ENCODE peak calls at places on chromosomes 6 and 20, in nine cellular contexts. J is OCI-LY7, A is PC-3, M is K562, F is fibroblast of lung, G is GM23338, D is neural progenitor cell, Q is IMR-90, Z is hepatocyte. R is an unnamed sample.

GRCh38 chr20:57222631-57222950 is 43.9 kb downstream of the BMP7 start:
- DNase-seq in D (no peak), M (no peak), A (peak), G (no peak), Z (no peak), Q (no peak), F (no peak), J (no peak), R (no peak)

GRCh38 chr20:53871541-53871940 is 198.9 kb downstream of the BCAS1 start:
- DNase-seq in M (no peak), Q (no peak), D (no peak), J (no peak), G (no peak), A (no peak), F (no peak), Z (no peak), R (no peak)

GRCh38 chr20:38275815-38276550 is 15.4 kb upstream of the KIAA1755 start:
- DNase-seq in Q (peak), A (peak), F (peak), J (no peak), G (no peak), Z (no peak), D (no peak), M (no peak), R (no peak)

GRCh38 chr6:147752686-147753418 is 244.4 kb downstream of the SAMD5 start:
- DNase-seq in F (no peak), Q (peak), D (no peak), Z (peak), G (no peak), J (no peak), A (no peak), M (no peak), R (no peak)

GRCh38 chr6:107618672-107619071 is 128.8 kb downstream of the SOBP start:
- DNase-seq in Z (no peak), A (no peak), G (peak), M (no peak), D (no peak), Q (no peak), F (no peak), J (peak), R (no peak)

GRCh38 chr20:60999256-60999655 is 252.8 kb upstream of the CDH4 start:
- DNase-seq in A (no peak), F (peak), G (no peak), Q (no peak), M (no peak), Z (no peak), D (no peak), J (no peak), R (no peak)

GRCh38 chr6:150144294-150144868 is 1.5 kb downstream of the PPP1R14C start:
- DNase-seq in Q (no peak), Z (no peak), M (no peak), G (no peak), A (peak), D (no peak), J (no peak), F (no peak), R (no peak)

GRCh38 chr6:112951829-112952228 is 604.7 kb downstream of the RFPL4B start:
- DNase-seq in Q (no peak), D (no peak), M (no peak), G (no peak), F (peak), A (peak), Z (no peak), J (no peak), R (no peak)

GRCh38 chr6:25370175-25371036 is 91.2 kb downstream of the CARMIL1 start:
- DNase-seq in A (no peak), G (no peak), Z (no peak), M (no peak), D (no peak), F (no peak), Q (no peak), J (no peak), R (peak)

GRCh38 chr6:12241493-12242214 is 48.5 kb upstream of the EDN1 start:
- DNase-seq in J (no peak), Q (no peak), F (no peak), Z (peak), G (no peak), M (no peak), D (no peak), A (no peak), R (no peak)

GRCh38 chr6:40904583-40905194 is 134.3 kb downstream of the UNC5CL start:
- DNase-seq in A (peak), J (no peak), D (no peak), Z (no peak), Q (no peak), G (no peak), M (no peak), F (no peak), R (no peak)

GRCh38 chr6:118408863-118409262 is 139.2 kb upstream of the PLN start:
- DNase-seq in F (no peak), Q (no peak), J (no peak), D (no peak), A (no peak), M (peak), Z (no peak), G (peak), R (no peak)

GRCh38 chr6:29965873-29966601 is 23.7 kb downstream of the HLA-A start:
- DNase-seq in G (peak), A (peak), J (peak), Z (peak), M (peak), Q (peak), D (peak), F (peak), R (peak)

GRCh38 chr6:139711714-139712585 is 337.5 kb upstream of the CITED2 start:
- DNase-seq in M (no peak), Q (peak), A (peak), D (no peak), J (no peak), F (peak), Z (no peak), G (no peak), R (no peak)

GRCh38 chr20:57834306-57834863 is 124.6 kb upstream of the PMEPA1 start:
- DNase-seq in G (no peak), J (no peak), A (no peak), Q (no peak), M (no peak), D (no peak), F (no peak), Z (no peak), R (no peak)

GRCh38 chr6:150001295-150001990 is 23.9 kb downstream of the RAET1L start:
- DNase-seq in G (no peak), M (no peak), Z (no peak), F (no peak), A (no peak), J (no peak), D (no peak), Q (no peak), R (no peak)

DNA sequence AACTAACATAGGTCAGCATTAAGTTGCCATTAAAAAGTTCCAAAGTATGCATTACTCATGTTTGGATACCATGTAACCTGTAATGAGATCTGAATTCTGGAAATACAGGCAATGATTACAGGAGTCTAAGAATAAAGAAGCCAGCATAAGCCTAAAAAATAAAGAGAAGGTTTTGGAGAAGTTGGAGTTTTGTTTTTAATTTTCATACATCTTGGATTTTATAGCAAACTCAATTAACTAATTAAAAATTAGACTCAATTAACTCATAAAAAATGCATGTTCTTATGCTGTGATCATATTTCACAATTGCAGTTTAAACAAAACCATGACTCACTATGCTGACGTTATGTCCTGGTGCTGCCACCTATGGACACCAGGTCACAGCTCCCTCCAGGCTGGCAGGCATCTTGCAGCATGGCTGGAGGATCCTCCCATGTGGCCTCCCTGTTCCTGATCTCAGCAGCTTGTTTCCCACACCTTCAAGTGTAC is 648.8 kb upstream of the AGPAT4 start:
- DNase-seq in Z (peak), F (peak), G (peak), Q (peak), M (peak), J (peak), D (peak), A (peak), R (peak)
- TF ChIP-seq CTCF in Z (peak), F (peak), G (peak), Q (no peak), M (peak), J (peak), D (peak), A (peak), R (peak)

GRCh38 chr6:90355965-90356364 is 59.3 kb upstream of the BACH2 start:
- DNase-seq in Q (no peak), J (no peak), G (peak), Z (no peak), F (no peak), A (no peak), M (no peak), D (peak), R (no peak)
- H2AFZ ChIP-seq in Q (peak), J (no peak), G (peak), Z (no peak), F (peak), A (no peak), M (peak), D (peak), R (no peak)

GRCh38 chr20:24388828-24389325 is 80.6 kb upstream of the SYNDIG1 start:
- DNase-seq in F (no peak), D (no peak), Z (no peak), A (no peak), Q (no peak), J (no peak), M (no peak), G (no peak), R (no peak)
- H3K4me2 ChIP-seq in F (no peak), D (no peak), Z (no peak), A (no peak), Q (no peak), J (no peak), M (no peak), G (no peak), R (no peak)

GRCh38 chr6:85479221-85479620 is 29.3 kb downstream of the NT5E start:
- DNase-seq in M (no peak), D (no peak), J (no peak), Z (no peak), A (no peak), Q (peak), F (no peak), G (no peak), R (no peak)

GRCh38 chr6:85483861-85484260 is 34.0 kb downstream of the NT5E start:
- DNase-seq in A (no peak), Z (no peak), D (no peak), Q (no peak), M (no peak), G (no peak), J (no peak), F (no peak), R (no peak)

GRCh38 chr6:85484941-85485340 is 35.1 kb downstream of the NT5E start:
- DNase-seq in G (no peak), Q (no peak), F (peak), Z (no peak), M (no peak), D (no peak), J (no peak), A (no peak), R (no peak)

GRCh38 chr6:85482206-85483040 is 32.5 kb downstream of the NT5E start:
- DNase-seq in G (no peak), A (no peak), J (no peak), M (no peak), D (no peak), Z (no peak), Q (no peak), F (no peak), R (no peak)

GRCh38 chr6:85483041-85483700 is 33.3 kb downstream of the NT5E start:
- DNase-seq in F (peak), M (peak), D (peak), Q (peak), A (peak), G (peak), J (peak), Z (peak), R (peak)
- TF ChIP-seq CTCF in F (peak), M (peak), D (peak), Q (peak), A (peak), G (peak), J (peak), Z (peak), R (peak)

GRCh38 chr6:56106231-56106630 is 141.1 kb downstream of the COL21A1 start:
- DNase-seq in Q (no peak), D (no peak), Z (no peak), F (no peak), M (no peak), J (no peak), A (no peak), G (no peak), R (no peak)
- H2AFZ ChIP-seq in Q (no peak), D (no peak), Z (no peak), F (no peak), M (no peak), J (no peak), A (no peak), G (no peak), R (no peak)

DNA sequence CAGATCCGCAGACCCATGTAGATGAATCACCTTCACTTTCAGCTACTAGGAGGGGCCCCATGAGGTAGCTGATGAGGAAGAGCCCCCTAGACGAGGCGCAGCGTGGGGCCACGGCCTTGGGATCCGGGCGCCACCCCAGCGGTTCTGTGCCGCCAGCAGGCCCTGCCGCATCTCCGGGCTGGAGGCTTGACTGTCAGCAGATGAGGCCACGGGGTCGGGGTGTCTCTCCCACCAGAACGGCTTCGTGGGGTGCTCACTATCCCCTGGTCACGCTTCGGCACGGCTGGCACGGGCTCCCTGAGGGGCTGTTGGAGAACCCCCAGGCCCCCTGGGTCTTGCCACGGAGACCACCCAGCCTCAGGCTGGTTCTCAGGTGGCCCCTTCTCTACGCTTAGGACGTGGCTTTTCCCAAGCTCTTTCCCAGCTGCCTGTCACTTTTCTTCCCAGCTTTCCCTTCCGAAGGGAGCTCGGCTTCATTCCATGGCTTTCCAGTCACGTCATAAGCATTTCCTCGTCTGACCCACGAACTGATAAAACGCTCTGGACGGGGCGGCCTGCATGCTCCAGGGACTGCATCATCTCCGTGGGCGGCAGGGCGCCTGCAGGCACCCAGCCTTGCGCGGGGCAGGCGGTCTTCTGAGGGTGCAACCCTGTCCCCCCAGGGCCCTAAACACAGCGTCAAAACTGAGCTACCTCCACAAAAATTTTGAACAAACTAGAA is 85.9 kb downstream of the THBS2 start:
- DNase-seq in M (no peak), J (no peak), Z (no peak), G (no peak), Q (peak), A (no peak), D (no peak), F (peak), R (no peak)
- H3K4me2 ChIP-seq in M (no peak), J (no peak), Z (no peak), G (no peak), Q (peak), A (no peak), D (no peak), F (no peak), R (no peak)

GRCh38 chr20:3047486-3048419 is 1.9 kb downstream of the MRPS26 start:
- DNase-seq in Q (no peak), Z (no peak), A (no peak), F (no peak), G (no peak), J (no peak), M (no peak), D (no peak), R (no peak)

GRCh38 chr20:3045042-3045815 is 623 bp upstream of the MRPS26 start:
- DNase-seq in Z (peak), G (peak), F (peak), A (peak), Q (peak), D (no peak), J (no peak), M (peak), R (peak)

GRCh38 chr20:3046677-3047462 is 1.0 kb downstream of the MRPS26 start:
- DNase-seq in G (peak), Z (no peak), M (no peak), Q (no peak), D (no peak), A (peak), J (peak), F (no peak), R (no peak)

GRCh38 chr20:3044336-3044965 is 1.0 kb downstream of the GNRH2 start:
- DNase-seq in Z (no peak), Q (no peak), M (no peak), F (no peak), A (no peak), G (no peak), J (no peak), D (no peak), R (no peak)

DNA sequence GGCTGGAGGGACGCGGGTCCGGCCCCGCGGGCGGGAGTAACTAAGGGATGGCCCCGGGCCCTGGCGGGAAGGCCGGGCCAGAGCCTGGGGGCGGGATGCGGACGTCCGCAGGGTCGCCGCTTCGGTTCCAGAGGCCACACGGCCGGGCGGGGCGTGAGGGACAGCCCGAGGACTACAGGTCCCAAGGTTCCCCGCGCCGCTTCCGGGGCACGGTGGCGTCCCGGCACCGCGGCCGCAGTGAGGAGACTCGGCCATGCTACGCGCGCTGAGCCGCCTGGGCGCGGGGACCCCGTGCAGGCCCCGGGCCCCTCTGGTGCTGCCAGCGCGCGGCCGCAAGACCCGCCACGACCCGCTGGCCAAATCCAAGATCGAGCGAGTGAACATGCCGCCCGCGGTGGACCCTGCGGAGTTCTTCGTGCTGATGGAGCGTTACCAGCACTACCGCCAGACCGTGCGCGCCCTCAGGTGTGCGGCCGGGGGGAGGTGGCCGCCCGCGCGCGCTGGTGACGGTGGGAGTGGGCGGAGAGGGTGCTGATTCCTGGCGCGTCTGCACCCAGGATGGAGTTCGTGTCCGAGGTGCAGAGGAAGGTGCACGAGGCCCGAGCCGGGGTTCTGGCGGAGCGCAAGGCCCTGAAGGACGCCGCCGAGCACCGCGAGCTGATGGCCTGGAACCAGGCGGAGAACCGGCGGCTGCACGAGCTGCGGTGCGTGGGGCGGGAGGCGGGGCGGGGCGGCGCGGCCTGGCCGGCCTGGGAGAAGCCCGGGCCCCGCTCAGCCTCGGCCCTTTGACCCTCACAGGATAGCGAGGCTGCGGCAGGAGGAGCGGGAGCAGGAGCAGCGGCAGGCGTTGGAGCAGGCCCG is at the start of gene MRPS26:
- DNase-seq in F (peak), J (peak), M (peak), A (peak), Z (peak), D (peak), G (peak), Q (peak), R (peak)
- TF ChIP-seq CTCF in F (no peak), J (no peak), M (no peak), A (no peak), Z (no peak), D (no peak), G (no peak), Q (no peak), R (no peak)

DNA sequence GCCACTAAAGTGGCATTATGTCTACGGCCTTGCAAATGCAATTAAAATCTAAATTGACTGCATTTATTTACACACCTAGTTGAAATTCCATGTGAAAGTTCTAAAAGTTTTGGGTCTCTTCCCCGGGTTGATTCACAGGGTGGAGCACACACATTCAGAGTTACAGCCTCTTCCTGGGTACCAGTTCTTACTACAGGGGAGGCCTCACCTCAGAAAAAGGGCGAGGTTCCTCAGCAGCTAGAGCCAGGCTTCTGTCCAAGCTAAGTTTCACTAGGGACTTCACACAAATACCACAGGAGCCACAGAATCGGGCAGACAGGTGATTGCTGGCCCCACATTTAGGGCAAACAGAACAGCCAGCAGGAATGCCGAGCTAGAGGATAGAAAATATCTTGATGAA is 52.7 kb downstream of the DZANK1 start:
- DNase-seq in D (no peak), J (no peak), Q (no peak), A (no peak), M (no peak), Z (no peak), G (no peak), F (no peak), R (peak)
- H2AFZ ChIP-seq in D (no peak), J (peak), Q (no peak), A (no peak), M (no peak), Z (no peak), G (no peak), F (no peak), R (no peak)

GRCh38 chr20:49578436-49578835 is 10.5 kb upstream of the PTGIS start:
- DNase-seq in D (no peak), J (no peak), Z (no peak), F (no peak), A (no peak), M (no peak), Q (no peak), G (no peak), R (no peak)
- H3K4me2 ChIP-seq in D (no peak), J (no peak), Z (no peak), F (no peak), A (no peak), M (no peak), Q (no peak), G (no peak), R (no peak)

GRCh38 chr20:51966296-51966971 is 164.1 kb upstream of the SALL4 start:
- DNase-seq in G (peak), A (peak), F (peak), Z (peak), M (peak), J (peak), Q (peak), D (peak), R (peak)
- TF ChIP-seq CTCF in G (peak), A (peak), F (peak), Z (peak), M (peak), J (peak), Q (peak), D (peak), R (peak)

R was measured in MM.1S.